ENCODE peak calls at places on chromosomes 5 and 9, in four cellular contexts. F is K562, Z is H1, B is HepG2. O is an unnamed sample.

GRCh38 chr5:150836703-150837102 is 9.6 kb upstream of the IRGM start:
- DNase-seq in F (no peak), Z (peak), B (no peak), O (no peak)

GRCh38 chr5:176501333-176501732 is 35.9 kb downstream of the RNF44 start:
- DNase-seq in F (no peak), Z (no peak), B (no peak), O (no peak)

GRCh38 chr9:133740891-133741290 is 2.7 kb upstream of the SARDH start:
- DNase-seq in F (no peak), Z (no peak), B (no peak), O (no peak)

GRCh38 chr9:129383005-129383414 is 204.9 kb upstream of the IER5L start:
- DNase-seq in F (no peak), Z (no peak), B (no peak), O (no peak)

GRCh38 chr5:4553968-4554367 is 586.2 kb upstream of the ADAMTS16 start:
- DNase-seq in F (no peak), Z (no peak), B (no peak), O (no peak)

GRCh38 chr9:108056805-108057386 is 567.3 kb upstream of the KLF4 start:
- DNase-seq in F (no peak), Z (no peak), B (no peak), O (no peak)

GRCh38 chr5:129899454-129899853 is 4.8 kb upstream of the CHSY3 start:
- DNase-seq in F (no peak), Z (no peak), B (no peak), O (no peak)

GRCh38 chr5:123174916-123175481 is 86.0 kb downstream of the PRDM6 start:
- DNase-seq in F (no peak), Z (no peak), B (no peak), O (no peak)

GRCh38 chr5:29185558-29185957 is 2007.9 kb upstream of the CDH6 start:
- DNase-seq in F (no peak), Z (no peak), B (no peak), O (no peak)

GRCh38 chr5:74639538-74640449 is 734 bp downstream of the ENC1 start:
- DNase-seq in F (no peak), Z (peak), B (no peak), O (no peak)

GRCh38 chr5:135359374-135360165 is 39.5 kb downstream of the MACROH2A1 start:
- DNase-seq in F (no peak), Z (no peak), B (no peak), O (no peak)

GRCh38 chr9:101131326-101131725 is 102.8 kb downstream of the PLPPR1 start:
- DNase-seq in F (no peak), Z (no peak), B (no peak), O (no peak)

GRCh38 chr9:114185570-114185969 is 30.2 kb downstream of the COL27A1 start:
- DNase-seq in F (no peak), Z (no peak), B (no peak), O (no peak)

GRCh38 chr9:114183006-114183405 is 27.7 kb downstream of the COL27A1 start:
- DNase-seq in F (no peak), Z (no peak), B (no peak), O (no peak)

GRCh38 chr9:114184866-114185265 is 29.5 kb downstream of the COL27A1 start:
- DNase-seq in F (no peak), Z (no peak), B (no peak), O (no peak)

GRCh38 chr9:114186091-114186792 is 30.9 kb downstream of the COL27A1 start:
- DNase-seq in F (no peak), Z (no peak), B (no peak), O (no peak)

DNA sequence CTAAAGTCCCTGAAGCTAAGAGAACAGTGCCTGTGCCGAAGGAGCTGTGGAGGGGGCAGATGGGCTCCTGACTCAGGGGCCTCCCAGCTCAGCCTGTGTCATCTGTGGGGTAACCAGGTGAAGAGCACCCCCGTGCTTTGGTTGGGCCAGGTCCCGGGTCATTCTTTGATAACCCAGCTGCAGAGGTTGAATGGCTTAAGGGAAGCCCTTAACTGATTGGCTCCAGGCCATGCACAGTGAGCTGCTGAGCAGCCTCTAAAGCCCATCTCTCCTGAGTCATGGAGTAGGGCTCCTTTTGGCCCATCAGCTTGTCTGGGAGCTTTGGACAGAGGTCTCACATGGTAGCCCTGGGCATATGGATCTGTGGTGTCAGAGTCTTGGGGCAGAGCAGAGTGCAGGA is 28.7 kb downstream of the COL27A1 start:
- DNase-seq in F (peak), Z (no peak), B (no peak), O (no peak)
- TF ChIP-seq HDAC6 in F (no peak), Z (no peak), B (no peak), O (no peak)

GRCh38 chr5:85293139-85293785 is 908.6 kb upstream of the EDIL3 start:
- DNase-seq in F (no peak), Z (no peak), B (peak), O (no peak)
- TF ChIP-seq HDAC6 in F (no peak), Z (no peak), B (no peak), O (no peak)

DNA sequence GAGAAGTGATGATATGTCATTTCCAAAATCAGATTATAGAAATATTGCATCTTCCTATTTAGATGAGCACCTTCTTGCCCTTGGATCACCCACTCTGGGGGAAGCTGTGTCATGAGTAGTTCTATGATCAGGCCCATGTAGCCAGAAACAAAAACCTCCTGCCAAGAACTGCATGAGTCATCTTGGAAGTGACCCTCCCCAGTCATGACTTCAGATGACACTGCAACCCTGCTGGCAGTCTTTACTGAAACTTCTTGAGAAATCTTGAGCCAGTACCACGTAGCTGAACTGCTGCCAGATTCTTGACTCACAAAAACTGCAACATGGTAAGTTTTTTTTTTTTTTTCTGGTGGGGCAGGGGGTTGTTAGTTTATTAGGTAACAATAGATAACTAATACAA is 439.6 kb upstream of the PTGER4 start:
- DNase-seq in F (no peak), Z (no peak), B (no peak), O (no peak)
- TF ChIP-seq HDAC6 in F (no peak), Z (no peak), B (no peak), O (no peak)

GRCh38 chr5:6899215-6899614 is 186.0 kb downstream of the TENT4A start:
- DNase-seq in F (no peak), Z (no peak), B (no peak), O (no peak)
- TF ChIP-seq HDAC6 in F (no peak), Z (no peak), B (no peak), O (no peak)

DNA sequence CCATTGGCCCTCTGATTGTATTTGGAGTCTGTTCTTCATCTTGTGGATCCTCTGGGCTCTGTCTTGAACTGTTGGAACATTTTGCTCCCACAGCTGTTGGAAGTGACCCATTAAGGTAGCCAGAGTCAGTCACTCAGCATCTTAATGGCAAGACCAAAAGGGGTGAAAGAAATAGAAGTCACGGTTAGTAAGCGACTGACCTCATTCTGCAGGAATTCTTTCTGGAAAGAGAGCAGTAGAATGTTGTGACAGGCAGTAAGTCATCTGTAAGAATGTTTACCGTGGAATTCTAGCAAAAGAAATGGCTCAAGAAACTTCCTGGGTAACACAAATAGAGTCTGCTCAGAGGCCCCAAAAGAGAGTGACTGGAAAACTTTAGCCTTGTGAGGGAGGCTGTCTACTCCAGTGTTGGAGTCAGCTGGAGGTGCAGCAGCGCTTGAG is 28.6 kb upstream of the TNC start:
- DNase-seq in F (no peak), Z (no peak), B (no peak), O (no peak)
- TF ChIP-seq HDAC6 in F (no peak), Z (no peak), B (no peak), O (no peak)

GRCh38 chr9:131589993-131590392 is 44.7 kb downstream of the PRRT1B start:
- DNase-seq in F (no peak), Z (no peak), B (no peak), O (no peak)
- TF ChIP-seq HDAC6 in F (no peak), Z (no peak), B (no peak), O (no peak)

GRCh38 chr9:70093944-70094343 is 50.3 kb downstream of the MAMDC2 start:
- DNase-seq in F (no peak), Z (no peak), B (no peak), O (no peak)
- TF ChIP-seq HDAC6 in F (no peak), Z (no peak), B (no peak), O (no peak)

GRCh38 chr5:60101561-60101960 is 208.0 kb upstream of the PDE4D start:
- DNase-seq in F (no peak), Z (no peak), B (no peak), O (no peak)

DNA sequence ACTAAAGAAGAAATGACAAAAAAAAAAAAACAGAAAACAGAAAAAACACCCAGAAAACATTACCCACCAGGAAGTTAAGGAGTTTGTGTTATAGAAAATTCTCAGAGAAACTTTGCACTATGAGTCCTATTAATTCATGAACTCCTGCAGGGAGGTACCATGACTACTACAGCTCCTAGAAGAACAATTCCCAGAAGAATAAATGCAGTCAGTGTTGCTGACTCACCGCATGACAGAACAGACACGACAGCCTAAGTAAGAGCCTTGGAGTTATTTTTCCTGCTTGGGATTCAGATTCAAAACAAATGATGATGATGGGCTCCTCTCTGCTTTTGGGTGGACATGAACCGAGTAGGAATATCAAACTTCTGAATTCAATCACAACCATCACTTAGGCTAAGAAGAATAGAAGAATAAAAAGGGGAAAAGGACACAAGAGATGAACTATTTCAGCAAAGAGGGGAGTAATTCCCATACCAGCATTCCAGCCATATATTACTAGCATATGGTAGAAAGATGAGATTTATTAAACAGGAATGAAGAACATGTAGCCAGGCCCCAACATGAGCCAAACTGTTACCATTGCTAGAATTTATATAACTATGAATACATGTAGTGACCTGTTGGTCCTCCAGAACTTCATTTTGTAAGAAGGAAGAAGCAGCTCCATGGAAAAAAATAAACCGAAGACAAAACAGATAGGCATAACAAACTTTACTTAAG is 209.6 kb upstream of the PDE4D start:
- DNase-seq in F (no peak), Z (no peak), B (no peak), O (no peak)
- TF ChIP-seq HDAC6 in F (no peak), Z (no peak), B (no peak), O (no peak)

GRCh38 chr5:83474170-83474796 is 2.7 kb downstream of the VCAN start:
- DNase-seq in F (peak), Z (peak), B (peak), O (no peak)
- TF ChIP-seq HDAC6 in F (no peak), Z (no peak), B (no peak), O (no peak)